ENCODE peak calls at places on chromosomes 3 and 15, in ten cellular contexts. M, J, T, W, A, E, I, V, H and N are unnamed samples.

GRCh38 chr3:98343647-98344507 is 9.8 kb upstream of the OR5K4 start:
- DNase-seq in V (peak; percentile 69), T (peak; percentile 88), E (no peak), A (peak; percentile 53), H (no peak), I (peak; percentile 60), W (peak; percentile 25), M (peak; percentile 63), J (no peak), N (no peak)

GRCh38 chr3:171783086-171783485 is 27.2 kb downstream of the PLD1 start:
- DNase-seq in H (no peak), J (no peak), A (peak; percentile 51), T (no peak), V (no peak), I (no peak), W (no peak), E (no peak), M (no peak), N (no peak)

GRCh38 chr3:115676336-115676735 is 53.0 kb downstream of the GAP43 start:
- DNase-seq in W (no peak), H (no peak), T (no peak), V (no peak), J (no peak), M (no peak), A (no peak), I (no peak), E (no peak), N (no peak)

GRCh38 chr3:141059816-141060215 is 8.7 kb downstream of the SPSB4 start:
- DNase-seq in W (no peak), M (no peak), H (no peak), A (no peak), I (no peak), E (peak; percentile 23), T (no peak), J (no peak), V (no peak), N (no peak)

GRCh38 chr3:175187586-175187985 is 328.5 kb downstream of the NAALADL2 start:
- DNase-seq in E (no peak), H (no peak), M (no peak), I (no peak), A (peak; percentile 47), W (no peak), T (no peak), J (no peak), V (no peak), N (no peak)

GRCh38 chr15:63221346-63221745 is 31.9 kb downstream of the RAB8B start:
- DNase-seq in I (no peak), T (no peak), H (peak; percentile 48), M (no peak), W (no peak), E (no peak), V (no peak), J (no peak), A (peak; percentile 66), N (no peak)

GRCh38 chr15:81274932-81275341 is 49.0 kb downstream of the STARD5 start:
- DNase-seq in H (peak; percentile 74), T (peak; percentile 91), V (peak; percentile 80), W (peak; percentile 81), I (peak; percentile 89), M (peak; percentile 86), E (no peak), J (peak; percentile 79), A (peak; percentile 81), N (peak; percentile 72)

GRCh38 chr3:63631670-63632069 is 20.8 kb upstream of the SNTN start:
- DNase-seq in A (no peak), J (no peak), M (no peak), W (no peak), I (no peak), T (no peak), V (no peak), E (no peak), H (no peak), N (no peak)

GRCh38 chr15:28984421-28985375 is 98.9 kb downstream of the APBA2 start:
- DNase-seq in I (no peak), W (no peak), A (peak; percentile 9), V (peak; percentile 71), M (peak; percentile 50), H (no peak), T (peak; percentile 62), E (no peak), J (peak; percentile 35), N (no peak)

GRCh38 chr15:73584699-73585420 is 48.3 kb downstream of the NPTN start:
- DNase-seq in T (no peak), H (no peak), A (no peak), E (no peak), M (no peak), V (no peak), I (no peak), W (no peak), J (no peak), N (no peak)

GRCh38 chr3:28476194-28476593 is 127.6 kb upstream of the AZI2 start:
- DNase-seq in I (peak; percentile 43), J (no peak), T (no peak), A (peak; percentile 74), W (no peak), V (peak; percentile 57), M (no peak), E (no peak), H (no peak), N (no peak)

GRCh38 chr3:106305882-106306445 is 437.2 kb upstream of the CBLB start:
- DNase-seq in M (no peak), W (no peak), E (no peak), A (peak; percentile 4), J (no peak), I (no peak), T (no peak), V (no peak), H (no peak), N (no peak)

GRCh38 chr3:23129817-23130216 is 73.3 kb upstream of the UBE2E2 start:
- DNase-seq in I (no peak), V (no peak), J (no peak), H (no peak), T (no peak), E (no peak), M (no peak), W (no peak), A (no peak), N (peak; percentile 59)

DNA sequence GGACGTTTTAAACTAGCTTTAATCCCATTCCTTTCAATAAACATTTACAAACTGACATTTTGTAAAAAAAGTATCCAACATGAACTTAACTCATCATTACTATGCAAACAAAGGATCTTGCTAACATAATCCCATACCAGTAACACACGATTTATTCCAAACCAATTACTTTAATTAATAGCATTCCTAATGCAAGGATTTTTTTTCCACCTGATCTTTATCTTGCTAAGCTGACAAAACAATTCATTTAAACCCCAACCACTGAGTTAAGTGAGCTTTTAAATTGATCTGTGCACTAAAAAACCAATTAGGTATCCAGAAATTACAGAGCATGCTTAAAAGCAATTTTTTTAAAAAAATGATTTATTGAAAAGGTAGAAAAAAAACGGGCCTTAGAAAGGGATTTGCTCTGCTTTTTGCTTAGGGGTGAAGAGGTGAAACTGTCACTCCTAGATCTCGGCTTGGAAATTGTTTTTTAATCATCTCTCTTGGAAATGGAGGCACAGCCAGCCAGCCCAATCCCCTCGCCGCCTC is 1.2 kb downstream of the SH3BP5 start:
- DNase-seq in V (no peak), H (no peak), W (no peak), A (no peak), E (no peak), I (no peak), J (no peak), M (no peak), T (no peak), N (no peak)
- H3K4me1 ChIP-seq in V (peaks cover 19% of the 10 kb centered on the region), H (peaks cover 30% of the 10 kb centered on the region), W (peaks cover 39% of the 10 kb centered on the region), A (peaks cover 47% of the 10 kb centered on the region), E (peaks cover 58% of the 10 kb centered on the region), I (peaks cover 53% of the 10 kb centered on the region), J (peaks cover 20% of the 10 kb centered on the region), M (peaks cover 10% of the 10 kb centered on the region), T (peaks cover 9% of the 10 kb centered on the region), N (no peaks in the 10 kb centered on the region)

DNA sequence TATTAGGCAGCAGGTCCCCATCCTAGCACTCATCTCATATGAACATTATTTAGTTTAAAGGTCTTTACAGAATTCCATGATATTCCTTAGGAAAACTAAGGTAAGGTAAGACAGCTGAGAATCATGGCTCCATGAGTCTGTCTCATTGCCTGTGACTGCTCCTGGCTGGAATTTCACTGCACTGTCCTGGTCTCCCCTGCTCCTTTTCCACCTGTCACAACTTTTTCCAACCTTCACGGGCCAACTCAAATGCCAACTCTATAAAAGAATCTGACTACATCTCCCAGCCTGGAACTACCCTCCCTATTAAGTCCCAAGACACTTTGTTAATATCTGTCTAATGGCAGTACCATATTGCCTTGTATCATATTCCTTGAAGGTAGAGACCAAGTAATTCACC is 7.6 kb downstream of the CNBP start:
- DNase-seq in E (no peak), A (no peak), J (no peak), W (no peak), I (no peak), H (no peak), V (no peak), M (no peak), T (no peak), N (no peak)
- H3K27ac ChIP-seq in E (no peak overlapping the region), A (no peak overlapping the region), J (no peak overlapping the region), W (peak overlapping the region; percentile 100), I (no peak overlapping the region), H (peak overlapping the region; percentile 34), V (no peak overlapping the region), M (no peak overlapping the region), T (no peak overlapping the region), N (no peak overlapping the region)

GRCh38 chr15:82802497-82802896 is 3.4 kb downstream of the FSD2 start:
- DNase-seq in V (no peak), W (no peak), T (no peak), I (no peak), A (no peak), E (no peak), M (no peak), J (no peak), H (no peak), N (no peak)
- H3K4me1 ChIP-seq in V (peaks cover 33% of the 10 kb centered on the region), W (no peaks in the 10 kb centered on the region), T (no peaks in the 10 kb centered on the region), I (peaks cover 43% of the 10 kb centered on the region), A (no peaks in the 10 kb centered on the region), E (no peaks in the 10 kb centered on the region), M (no peaks in the 10 kb centered on the region), J (no peaks in the 10 kb centered on the region), H (peaks cover 4% of the 10 kb centered on the region), N (no peaks in the 10 kb centered on the region)

GRCh38 chr15:78790027-78790426 is 21.2 kb downstream of the ADAMTS7 start:
- DNase-seq in I (no peak), J (no peak), T (peak; percentile 29), V (peak; percentile 59), E (no peak), A (peak; percentile 13), W (no peak), H (peak; percentile 62), M (no peak), N (no peak)

GRCh38 chr15:78789615-78790014 is 21.6 kb downstream of the ADAMTS7 start:
- DNase-seq in E (no peak), H (no peak), T (no peak), J (no peak), A (no peak), M (no peak), I (no peak), V (no peak), W (no peak), N (no peak)

GRCh38 chr15:78791357-78791756 is 19.9 kb downstream of the ADAMTS7 start:
- DNase-seq in E (no peak), I (no peak), W (no peak), M (no peak), A (no peak), T (peak; percentile 24), H (no peak), V (no peak), J (no peak), N (no peak)

DNA sequence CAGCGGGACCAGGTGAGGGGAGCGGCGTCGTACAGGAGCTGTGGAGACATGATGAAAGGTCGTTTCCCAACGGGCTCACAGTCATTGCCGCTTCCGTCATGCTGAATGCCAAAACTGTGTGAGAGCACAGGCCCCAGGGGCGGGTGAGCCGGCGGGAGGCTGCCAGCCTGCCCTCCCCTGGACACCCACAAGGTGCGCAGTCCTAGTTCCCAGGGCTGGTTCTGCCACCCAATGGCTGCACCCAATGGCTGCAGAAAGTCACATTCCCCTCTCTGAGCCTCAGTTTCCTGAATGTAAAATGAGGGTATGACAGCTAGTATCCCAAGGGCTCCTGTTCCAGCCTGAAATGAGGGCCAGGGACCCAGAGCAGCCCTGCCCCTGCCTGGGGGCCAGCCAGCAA is 23.0 kb downstream of the ADAMTS7 start:
- DNase-seq in I (no peak), H (no peak), A (no peak), M (no peak), T (no peak), W (no peak), J (no peak), E (no peak), V (no peak), N (no peak)
- H3K27ac ChIP-seq in I (no peak overlapping the region), H (no peak overlapping the region), A (no peak overlapping the region), M (no peak overlapping the region), T (no peak overlapping the region), W (no peak overlapping the region), J (no peak overlapping the region), E (no peak overlapping the region), V (no peak overlapping the region), N (no peak overlapping the region)